ENCODE peak calls at places on chromosome 17, in eight cellular contexts. One of them, this sample, is unnamed.
A peak's percentile ranks its signal among the peaks of the same experiment; 100 is the strongest.

GRCh38 chr17:22514767-22515320 is 822.5 kb downstream of the KCNJ18 start:
- DNase-seq in fibroblast of lung: no peak
- DNase-seq in cardiac fibroblast: no peak
- DNase-seq in HFFc6: no peak
- DNase-seq in astrocyte of the cerebellum: no peak
- DNase-seq in stomach: no peak
- DNase-seq in breast epithelium: no peak
- DNase-seq in A673: no peak
- DNase-seq in this sample: no peak

GRCh38 chr17:2018716-2019490 is 6.2 kb downstream of the RTN4RL1 start:
- DNase-seq in fibroblast of lung: no peak
- DNase-seq in cardiac fibroblast: no peak
- DNase-seq in HFFc6: no peak
- DNase-seq in astrocyte of the cerebellum: no peak
- DNase-seq in stomach: no peak
- DNase-seq in breast epithelium: no peak
- DNase-seq in A673: no peak
- DNase-seq in this sample: no peak

GRCh38 chr17:49497147-49498036 is 2.3 kb downstream of the NGFR start:
- DNase-seq in fibroblast of lung: peak; percentile 63
- DNase-seq in cardiac fibroblast: peak; percentile 11
- DNase-seq in HFFc6: no peak
- DNase-seq in astrocyte of the cerebellum: no peak
- DNase-seq in stomach: no peak
- DNase-seq in breast epithelium: no peak
- DNase-seq in A673: peak; percentile 68
- DNase-seq in this sample: no peak

GRCh38 chr17:67157732-67158639 is 87.0 kb downstream of the HELZ start:
- DNase-seq in fibroblast of lung: peak; percentile 22
- DNase-seq in cardiac fibroblast: peak; percentile 76
- DNase-seq in HFFc6: peak; percentile 27
- DNase-seq in astrocyte of the cerebellum: no peak
- DNase-seq in stomach: no peak
- DNase-seq in breast epithelium: no peak
- DNase-seq in A673: peak; percentile 84
- DNase-seq in this sample: peak; percentile 40

GRCh38 chr17:50221500-50222480 is 20.4 kb upstream of the COL1A1 start:
- DNase-seq in fibroblast of lung: peak; percentile 84
- DNase-seq in cardiac fibroblast: peak; percentile 66
- DNase-seq in HFFc6: peak; percentile 46
- DNase-seq in astrocyte of the cerebellum: no peak
- DNase-seq in stomach: no peak
- DNase-seq in breast epithelium: peak; percentile 82
- DNase-seq in A673: no peak
- DNase-seq in this sample: peak; percentile 93

GRCh38 chr17:82647593-82648164 is 565 bp downstream of the WDR45B start:
- DNase-seq in fibroblast of lung: no peak
- DNase-seq in cardiac fibroblast: no peak
- DNase-seq in HFFc6: no peak
- DNase-seq in astrocyte of the cerebellum: no peak
- DNase-seq in stomach: peak; percentile 42
- DNase-seq in breast epithelium: peak; percentile 23
- DNase-seq in A673: peak; percentile 39
- DNase-seq in this sample: peak; percentile 21

GRCh38 chr17:73030995-73031394 is 61.5 kb downstream of the SLC39A11 start:
- DNase-seq in fibroblast of lung: no peak
- DNase-seq in cardiac fibroblast: no peak
- DNase-seq in HFFc6: no peak
- DNase-seq in astrocyte of the cerebellum: no peak
- DNase-seq in stomach: no peak
- DNase-seq in breast epithelium: no peak
- DNase-seq in A673: no peak
- DNase-seq in this sample: no peak

GRCh38 chr17:16818821-16819683 is 129.0 kb downstream of the CCDC144A start:
- DNase-seq in fibroblast of lung: no peak
- DNase-seq in cardiac fibroblast: no peak
- DNase-seq in HFFc6: no peak
- DNase-seq in astrocyte of the cerebellum: no peak
- DNase-seq in stomach: no peak
- DNase-seq in breast epithelium: no peak
- DNase-seq in A673: no peak
- DNase-seq in this sample: no peak

GRCh38 chr17:17921192-17922082 is 50.8 kb downstream of the TOM1L2 start:
- DNase-seq in fibroblast of lung: peak; percentile 98
- DNase-seq in cardiac fibroblast: peak; percentile 97
- DNase-seq in HFFc6: peak; percentile 89
- DNase-seq in astrocyte of the cerebellum: peak; percentile 94
- DNase-seq in stomach: no peak
- DNase-seq in breast epithelium: peak; percentile 42
- DNase-seq in A673: peak; percentile 89
- DNase-seq in this sample: peak; percentile 82

GRCh38 chr17:18033442-18034099 is 5.4 kb downstream of the ATPAF2 start:
- DNase-seq in fibroblast of lung: peak; percentile 80
- DNase-seq in cardiac fibroblast: peak; percentile 93
- DNase-seq in HFFc6: peak; percentile 82
- DNase-seq in astrocyte of the cerebellum: peak; percentile 85
- DNase-seq in stomach: peak; percentile 53
- DNase-seq in breast epithelium: peak; percentile 36
- DNase-seq in A673: peak; percentile 91
- DNase-seq in this sample: peak; percentile 86

GRCh38 chr17:80424261-80424660 is 9.3 kb downstream of the ENDOV start:
- DNase-seq in fibroblast of lung: no peak
- DNase-seq in cardiac fibroblast: no peak
- DNase-seq in HFFc6: no peak
- DNase-seq in astrocyte of the cerebellum: no peak
- DNase-seq in stomach: no peak
- DNase-seq in breast epithelium: no peak
- DNase-seq in A673: no peak
- DNase-seq in this sample: no peak

GRCh38 chr17:58189436-58190146 is 2.9 kb upstream of the EPX start:
- DNase-seq in fibroblast of lung: peak; percentile 89
- DNase-seq in cardiac fibroblast: peak; percentile 93
- DNase-seq in HFFc6: peak; percentile 85
- DNase-seq in astrocyte of the cerebellum: peak; percentile 84
- DNase-seq in stomach: peak; percentile 33
- DNase-seq in breast epithelium: no peak
- DNase-seq in A673: peak; percentile 84
- DNase-seq in this sample: peak; percentile 87

GRCh38 chr17:57874434-57875108 is 24.7 kb upstream of the MRPS23 start:
- DNase-seq in fibroblast of lung: peak; percentile 97
- DNase-seq in cardiac fibroblast: peak; percentile 88
- DNase-seq in HFFc6: peak; percentile 94
- DNase-seq in astrocyte of the cerebellum: peak; percentile 87
- DNase-seq in stomach: no peak
- DNase-seq in breast epithelium: peak; percentile 74
- DNase-seq in A673: peak; percentile 99
- DNase-seq in this sample: peak; percentile 73

GRCh38 chr17:40314557-40314953 is 5.6 kb downstream of the RARA start:
- DNase-seq in fibroblast of lung: peak; percentile 92
- DNase-seq in cardiac fibroblast: peak; percentile 96
- DNase-seq in HFFc6: peak; percentile 95
- DNase-seq in astrocyte of the cerebellum: no peak
- DNase-seq in stomach: peak; percentile 95
- DNase-seq in breast epithelium: peak; percentile 98
- DNase-seq in A673: peak; percentile 85
- DNase-seq in this sample: peak; percentile 98
- TF ChIP-seq CTCF in fibroblast of lung: no peak
- TF ChIP-seq CTCF in cardiac fibroblast: no peak
- TF ChIP-seq CTCF in HFFc6: peak; percentile 53
- TF ChIP-seq CTCF in astrocyte of the cerebellum: no peak
- TF ChIP-seq CTCF in stomach: no peak
- TF ChIP-seq CTCF in breast epithelium: no peak
- TF ChIP-seq CTCF in A673: no peak
- TF ChIP-seq CTCF in this sample: no peak

GRCh38 chr17:33459078-33459940 is 166.2 kb upstream of the ASIC2 start:
- DNase-seq in fibroblast of lung: no peak
- DNase-seq in cardiac fibroblast: no peak
- DNase-seq in HFFc6: no peak
- DNase-seq in astrocyte of the cerebellum: no peak
- DNase-seq in stomach: no peak
- DNase-seq in breast epithelium: no peak
- DNase-seq in A673: no peak
- DNase-seq in this sample: no peak
- TF ChIP-seq CTCF in fibroblast of lung: no peak
- TF ChIP-seq CTCF in cardiac fibroblast: no peak
- TF ChIP-seq CTCF in HFFc6: no peak
- TF ChIP-seq CTCF in astrocyte of the cerebellum: no peak
- TF ChIP-seq CTCF in stomach: no peak
- TF ChIP-seq CTCF in breast epithelium: no peak
- TF ChIP-seq CTCF in A673: no peak
- TF ChIP-seq CTCF in this sample: no peak

GRCh38 chr17:61450641-61451537 is 1.3 kb upstream of the TBX4 start:
- DNase-seq in fibroblast of lung: no peak
- DNase-seq in cardiac fibroblast: no peak
- DNase-seq in HFFc6: no peak
- DNase-seq in astrocyte of the cerebellum: no peak
- DNase-seq in stomach: no peak
- DNase-seq in breast epithelium: no peak
- DNase-seq in A673: no peak
- DNase-seq in this sample: no peak

GRCh38 chr17:61448042-61448441 is 4.2 kb upstream of the TBX4 start:
- DNase-seq in fibroblast of lung: no peak
- DNase-seq in cardiac fibroblast: no peak
- DNase-seq in HFFc6: no peak
- DNase-seq in astrocyte of the cerebellum: no peak
- DNase-seq in stomach: no peak
- DNase-seq in breast epithelium: no peak
- DNase-seq in A673: no peak
- DNase-seq in this sample: no peak

GRCh38 chr17:61451538-61452300 is 503 bp upstream of the TBX4 start:
- DNase-seq in fibroblast of lung: no peak
- DNase-seq in cardiac fibroblast: no peak
- DNase-seq in HFFc6: no peak
- DNase-seq in astrocyte of the cerebellum: no peak
- DNase-seq in stomach: no peak
- DNase-seq in breast epithelium: no peak
- DNase-seq in A673: no peak
- DNase-seq in this sample: no peak

GRCh38 chr17:61447358-61447757 is 4.9 kb upstream of the TBX4 start:
- DNase-seq in fibroblast of lung: no peak
- DNase-seq in cardiac fibroblast: no peak
- DNase-seq in HFFc6: no peak
- DNase-seq in astrocyte of the cerebellum: no peak
- DNase-seq in stomach: no peak
- DNase-seq in breast epithelium: peak; percentile 5
- DNase-seq in A673: no peak
- DNase-seq in this sample: no peak

DNA sequence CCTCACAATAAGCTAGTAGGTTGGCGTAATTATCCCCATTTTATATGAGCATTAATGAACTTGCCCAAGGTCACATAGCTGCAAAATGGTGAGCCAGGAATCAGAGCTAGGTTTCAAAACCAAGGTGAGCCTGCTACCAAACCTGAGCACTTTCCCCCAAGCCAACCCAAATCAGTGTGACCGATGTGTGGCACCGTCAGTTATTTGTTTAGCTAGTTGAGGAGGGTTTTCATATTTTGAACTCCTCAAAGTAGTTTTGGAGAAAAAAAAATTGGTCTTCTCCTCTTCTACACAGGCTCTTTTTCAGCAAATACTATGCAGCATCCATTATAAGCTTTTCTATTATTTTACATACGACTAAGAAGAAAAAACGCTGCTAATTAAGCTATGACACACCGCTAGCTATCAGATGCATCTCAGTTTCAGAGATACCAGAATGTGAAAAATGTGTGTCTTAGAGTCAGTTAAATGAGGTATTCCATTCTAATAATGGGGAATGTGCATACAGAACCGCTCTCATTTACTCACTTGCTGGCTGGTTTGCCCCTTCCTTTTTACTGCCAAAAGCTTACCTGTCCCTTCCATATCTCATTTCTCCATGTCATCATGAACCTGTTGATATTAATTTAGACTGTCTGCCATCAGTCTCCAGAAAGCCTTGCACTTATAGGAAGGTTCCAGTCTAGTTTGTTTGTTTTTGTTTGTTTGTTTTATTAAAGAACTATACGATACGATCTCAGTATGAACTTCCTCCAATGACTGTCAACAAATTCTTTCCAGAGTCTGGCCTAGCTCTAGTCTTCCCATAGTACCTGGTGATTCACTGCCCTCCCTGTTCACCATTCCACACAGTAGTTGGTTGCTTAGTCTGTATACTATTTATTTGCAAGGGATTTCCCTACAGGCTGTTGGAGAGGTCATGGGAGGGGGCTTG is 2.2 kb upstream of the TBX4 start:
- DNase-seq in fibroblast of lung: no peak
- DNase-seq in cardiac fibroblast: no peak
- DNase-seq in HFFc6: no peak
- DNase-seq in astrocyte of the cerebellum: no peak
- DNase-seq in stomach: no peak
- DNase-seq in breast epithelium: no peak
- DNase-seq in A673: no peak
- DNase-seq in this sample: no peak
- TF ChIP-seq CTCF in fibroblast of lung: no peak
- TF ChIP-seq CTCF in cardiac fibroblast: no peak
- TF ChIP-seq CTCF in HFFc6: no peak
- TF ChIP-seq CTCF in astrocyte of the cerebellum: no peak
- TF ChIP-seq CTCF in stomach: no peak
- TF ChIP-seq CTCF in breast epithelium: no peak
- TF ChIP-seq CTCF in A673: no peak
- TF ChIP-seq CTCF in this sample: no peak

GRCh38 chr17:7002288-7003047 is 6.6 kb downstream of the ALOX12 start:
- DNase-seq in fibroblast of lung: no peak
- DNase-seq in cardiac fibroblast: no peak
- DNase-seq in HFFc6: no peak
- DNase-seq in astrocyte of the cerebellum: no peak
- DNase-seq in stomach: no peak
- DNase-seq in breast epithelium: no peak
- DNase-seq in A673: no peak
- DNase-seq in this sample: no peak

GRCh38 chr17:7004398-7005253 is 7.8 kb upstream of the RNASEK start:
- DNase-seq in fibroblast of lung: no peak
- DNase-seq in cardiac fibroblast: peak; percentile 77
- DNase-seq in HFFc6: peak; percentile 56
- DNase-seq in astrocyte of the cerebellum: peak; percentile 31
- DNase-seq in stomach: no peak
- DNase-seq in breast epithelium: no peak
- DNase-seq in A673: peak; percentile 87
- DNase-seq in this sample: peak; percentile 82

GRCh38 chr17:6998855-6999508 is 3.1 kb downstream of the ALOX12 start:
- DNase-seq in fibroblast of lung: no peak
- DNase-seq in cardiac fibroblast: no peak
- DNase-seq in HFFc6: no peak
- DNase-seq in astrocyte of the cerebellum: no peak
- DNase-seq in stomach: no peak
- DNase-seq in breast epithelium: no peak
- DNase-seq in A673: no peak
- DNase-seq in this sample: no peak

GRCh38 chr17:7003745-7004144 is 7.9 kb downstream of the ALOX12 start:
- DNase-seq in fibroblast of lung: no peak
- DNase-seq in cardiac fibroblast: no peak
- DNase-seq in HFFc6: no peak
- DNase-seq in astrocyte of the cerebellum: no peak
- DNase-seq in stomach: no peak
- DNase-seq in breast epithelium: no peak
- DNase-seq in A673: no peak
- DNase-seq in this sample: no peak

DNA sequence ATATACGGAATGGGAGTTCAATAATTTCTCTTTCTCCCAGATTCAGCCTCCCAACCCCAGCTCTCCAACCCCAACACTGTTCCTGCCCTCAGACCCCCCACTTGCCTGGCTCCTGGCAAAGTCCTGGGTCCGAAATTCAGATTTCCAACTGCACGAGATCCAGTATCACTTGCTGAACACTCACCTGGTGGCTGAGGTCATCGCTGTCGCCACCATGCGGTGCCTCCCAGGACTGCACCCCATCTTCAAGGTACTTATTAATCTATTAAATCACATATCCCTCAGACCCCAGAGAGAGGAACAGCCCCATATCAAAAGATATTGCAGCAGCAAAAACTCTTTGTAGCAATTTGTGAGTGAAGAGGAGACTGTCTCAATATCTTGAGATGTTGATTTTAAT is 5.7 kb downstream of the ALOX12 start:
- DNase-seq in fibroblast of lung: no peak
- DNase-seq in cardiac fibroblast: peak; percentile 43
- DNase-seq in HFFc6: no peak
- DNase-seq in astrocyte of the cerebellum: no peak
- DNase-seq in stomach: no peak
- DNase-seq in breast epithelium: no peak
- DNase-seq in A673: no peak
- DNase-seq in this sample: peak; percentile 57
- TF ChIP-seq CTCF in fibroblast of lung: peak; percentile 70
- TF ChIP-seq CTCF in cardiac fibroblast: peak; percentile 73
- TF ChIP-seq CTCF in HFFc6: peak; percentile 75
- TF ChIP-seq CTCF in astrocyte of the cerebellum: peak; percentile 75
- TF ChIP-seq CTCF in stomach: peak; percentile 30
- TF ChIP-seq CTCF in breast epithelium: peak; percentile 18
- TF ChIP-seq CTCF in A673: peak; percentile 48
- TF ChIP-seq CTCF in this sample: peak; percentile 67

This sample was measured in MCF 10A.